ENCODE peak calls at places on chromosomes 11 and 22, in five cellular contexts. One of them, this sample, is unnamed.

GRCh38 chr11:33692013-33692504 is 8.6 kb downstream of the C11orf91 start:
- DNase-seq in neuronal stem cell: no peak
- DNase-seq in cardiac muscle cell: no peak
- DNase-seq in fibroblast of the aortic adventitia: peak
- DNase-seq in pancreas: peak
- DNase-seq in this sample: peak

GRCh38 chr22:27984001-27984695 is 65.1 kb upstream of the PITPNB start:
- DNase-seq in fibroblast of the aortic adventitia: no peak
- DNase-seq in neuronal stem cell: no peak
- DNase-seq in pancreas: no peak
- DNase-seq in cardiac muscle cell: no peak
- DNase-seq in this sample: no peak

GRCh38 chr11:118610220-118610772 is 2.9 kb downstream of the PHLDB1 start:
- DNase-seq in pancreas: no peak
- DNase-seq in cardiac muscle cell: no peak
- DNase-seq in fibroblast of the aortic adventitia: no peak
- DNase-seq in neuronal stem cell: no peak
- DNase-seq in this sample: no peak

GRCh38 chr22:20448630-20449029 is 11.0 kb upstream of the SCARF2 start:
- DNase-seq in cardiac muscle cell: no peak
- DNase-seq in pancreas: no peak
- DNase-seq in neuronal stem cell: no peak
- DNase-seq in fibroblast of the aortic adventitia: no peak
- DNase-seq in this sample: no peak

GRCh38 chr11:10032991-10033390 is 261.0 kb downstream of the SBF2 start:
- DNase-seq in pancreas: no peak
- DNase-seq in neuronal stem cell: no peak
- DNase-seq in fibroblast of the aortic adventitia: peak
- DNase-seq in cardiac muscle cell: no peak
- DNase-seq in this sample: no peak

GRCh38 chr11:108693852-108694251 is 29.0 kb downstream of the DDX10 start:
- DNase-seq in cardiac muscle cell: no peak
- DNase-seq in neuronal stem cell: no peak
- DNase-seq in pancreas: no peak
- DNase-seq in fibroblast of the aortic adventitia: peak
- DNase-seq in this sample: no peak

GRCh38 chr22:37162221-37163095 is 12.7 kb upstream of the IL2RB start:
- DNase-seq in fibroblast of the aortic adventitia: no peak
- DNase-seq in cardiac muscle cell: no peak
- DNase-seq in neuronal stem cell: no peak
- DNase-seq in pancreas: no peak
- DNase-seq in this sample: peak

GRCh38 chr11:100719362-100719761 is 32.3 kb downstream of the ARHGAP42 start:
- DNase-seq in fibroblast of the aortic adventitia: peak
- DNase-seq in neuronal stem cell: no peak
- DNase-seq in pancreas: no peak
- DNase-seq in cardiac muscle cell: peak
- DNase-seq in this sample: no peak

GRCh38 chr11:74397531-74398243 is 546 bp downstream of the PGM2L1 start:
- DNase-seq in pancreas: peak
- DNase-seq in fibroblast of the aortic adventitia: no peak
- DNase-seq in neuronal stem cell: peak
- DNase-seq in cardiac muscle cell: peak
- DNase-seq in this sample: no peak

GRCh38 chr22:50733521-50734342 is 4.3 kb upstream of the ACR start:
- DNase-seq in neuronal stem cell: no peak
- DNase-seq in cardiac muscle cell: no peak
- DNase-seq in pancreas: no peak
- DNase-seq in fibroblast of the aortic adventitia: peak
- DNase-seq in this sample: peak

GRCh38 chr11:133991101-133991500 is 34.3 kb upstream of the IGSF9B start:
- DNase-seq in cardiac muscle cell: no peak
- DNase-seq in neuronal stem cell: no peak
- DNase-seq in fibroblast of the aortic adventitia: no peak
- DNase-seq in pancreas: no peak
- DNase-seq in this sample: no peak

GRCh38 chr22:20946080-20946986 is 20.7 kb upstream of the AIFM3 start:
- DNase-seq in cardiac muscle cell: no peak
- DNase-seq in fibroblast of the aortic adventitia: peak
- DNase-seq in neuronal stem cell: no peak
- DNase-seq in pancreas: no peak
- DNase-seq in this sample: no peak

GRCh38 chr11:116373107-116373506 is 399.7 kb downstream of the BUD13 start:
- DNase-seq in neuronal stem cell: no peak
- DNase-seq in cardiac muscle cell: no peak
- DNase-seq in pancreas: no peak
- DNase-seq in fibroblast of the aortic adventitia: no peak
- DNase-seq in this sample: no peak

GRCh38 chr22:24772493-24773220 is 1.9 kb downstream of the PIWIL3 start:
- DNase-seq in pancreas: no peak
- DNase-seq in neuronal stem cell: peak
- DNase-seq in cardiac muscle cell: peak
- DNase-seq in fibroblast of the aortic adventitia: peak
- DNase-seq in this sample: no peak

GRCh38 chr22:22583030-22583429 is 24.0 kb upstream of the PRAME start:
- DNase-seq in neuronal stem cell: no peak
- DNase-seq in fibroblast of the aortic adventitia: no peak
- DNase-seq in pancreas: no peak
- DNase-seq in cardiac muscle cell: no peak
- DNase-seq in this sample: no peak

GRCh38 chr11:65279713-65280459 is 18.1 kb downstream of the POLA2 start:
- DNase-seq in fibroblast of the aortic adventitia: peak
- DNase-seq in pancreas: no peak
- DNase-seq in cardiac muscle cell: no peak
- DNase-seq in neuronal stem cell: no peak
- DNase-seq in this sample: peak

GRCh38 chr22:37802310-37803194 is 5.2 kb upstream of the GCAT start:
- DNase-seq in cardiac muscle cell: peak
- DNase-seq in pancreas: peak
- DNase-seq in fibroblast of the aortic adventitia: no peak
- DNase-seq in neuronal stem cell: peak
- DNase-seq in this sample: peak

GRCh38 chr11:74871037-74871436 is 77.9 kb downstream of the XRRA1 start:
- DNase-seq in pancreas: no peak
- DNase-seq in fibroblast of the aortic adventitia: peak
- DNase-seq in cardiac muscle cell: no peak
- DNase-seq in neuronal stem cell: no peak
- DNase-seq in this sample: no peak

GRCh38 chr22:37485006-37485713 is 1.0 kb downstream of the MFNG start:
- DNase-seq in pancreas: no peak
- DNase-seq in neuronal stem cell: no peak
- DNase-seq in fibroblast of the aortic adventitia: no peak
- DNase-seq in cardiac muscle cell: no peak
- DNase-seq in this sample: no peak

GRCh38 chr11:81707881-81708280 is 1025.8 kb downstream of the FAM181B start:
- DNase-seq in pancreas: no peak
- DNase-seq in fibroblast of the aortic adventitia: no peak
- DNase-seq in neuronal stem cell: no peak
- DNase-seq in cardiac muscle cell: no peak
- DNase-seq in this sample: no peak

GRCh38 chr22:38843716-38844660 is at the start of gene NPTXR:
- DNase-seq in fibroblast of the aortic adventitia: no peak
- DNase-seq in pancreas: peak
- DNase-seq in neuronal stem cell: peak
- DNase-seq in cardiac muscle cell: peak
- DNase-seq in this sample: peak

GRCh38 chr11:773425-773824 is 3.9 kb downstream of the GATD1 start:
- DNase-seq in pancreas: no peak
- DNase-seq in fibroblast of the aortic adventitia: no peak
- DNase-seq in cardiac muscle cell: no peak
- DNase-seq in neuronal stem cell: no peak
- DNase-seq in this sample: no peak

GRCh38 chr11:27427183-27427980 is 45.2 kb downstream of the LGR4 start:
- DNase-seq in cardiac muscle cell: no peak
- DNase-seq in pancreas: peak
- DNase-seq in neuronal stem cell: no peak
- DNase-seq in fibroblast of the aortic adventitia: peak
- DNase-seq in this sample: no peak

GRCh38 chr11:61962213-61963015 is 5.0 kb downstream of the FTH1 start:
- DNase-seq in cardiac muscle cell: no peak
- DNase-seq in neuronal stem cell: no peak
- DNase-seq in pancreas: no peak
- DNase-seq in fibroblast of the aortic adventitia: peak
- DNase-seq in this sample: no peak

GRCh38 chr11:2445948-2446551 is 1.2 kb downstream of the KCNQ1 start:
- DNase-seq in pancreas: peak
- DNase-seq in neuronal stem cell: no peak
- DNase-seq in fibroblast of the aortic adventitia: no peak
- DNase-seq in cardiac muscle cell: no peak
- DNase-seq in this sample: peak

GRCh38 chr22:35334010-35334409 is 34.3 kb downstream of the TOM1 start:
- DNase-seq in cardiac muscle cell: no peak
- DNase-seq in neuronal stem cell: no peak
- DNase-seq in fibroblast of the aortic adventitia: no peak
- DNase-seq in pancreas: no peak
- DNase-seq in this sample: no peak

GRCh38 chr11:95795627-95796308 is 5.5 kb downstream of the CEP57 start:
- DNase-seq in neuronal stem cell: no peak
- DNase-seq in pancreas: no peak
- DNase-seq in cardiac muscle cell: no peak
- DNase-seq in fibroblast of the aortic adventitia: no peak
- DNase-seq in this sample: no peak

GRCh38 chr11:46251954-46252353 is 25.5 kb upstream of the CREB3L1 start:
- DNase-seq in fibroblast of the aortic adventitia: no peak
- DNase-seq in pancreas: no peak
- DNase-seq in cardiac muscle cell: no peak
- DNase-seq in neuronal stem cell: no peak
- DNase-seq in this sample: no peak

GRCh38 chr11:65900125-65900898 is at the start of gene FOSL1:
- DNase-seq in fibroblast of the aortic adventitia: peak
- DNase-seq in neuronal stem cell: no peak
- DNase-seq in pancreas: peak
- DNase-seq in cardiac muscle cell: peak
- DNase-seq in this sample: peak

GRCh38 chr22:49199224-49199623 is 628.4 kb downstream of the BRD1 start:
- DNase-seq in fibroblast of the aortic adventitia: no peak
- DNase-seq in pancreas: no peak
- DNase-seq in neuronal stem cell: no peak
- DNase-seq in cardiac muscle cell: no peak
- DNase-seq in this sample: no peak

GRCh38 chr22:39900306-39901227 is at the start of gene GRAP2:
- DNase-seq in neuronal stem cell: no peak
- DNase-seq in fibroblast of the aortic adventitia: no peak
- DNase-seq in pancreas: no peak
- DNase-seq in cardiac muscle cell: no peak
- DNase-seq in this sample: no peak

GRCh38 chr22:39898997-39899396 is 1.9 kb upstream of the GRAP2 start:
- DNase-seq in fibroblast of the aortic adventitia: no peak
- DNase-seq in cardiac muscle cell: peak
- DNase-seq in pancreas: no peak
- DNase-seq in neuronal stem cell: no peak
- DNase-seq in this sample: no peak

GRCh38 chr22:39904864-39905263 is 4.0 kb downstream of the GRAP2 start:
- DNase-seq in neuronal stem cell: no peak
- DNase-seq in cardiac muscle cell: no peak
- DNase-seq in pancreas: no peak
- DNase-seq in fibroblast of the aortic adventitia: no peak
- DNase-seq in this sample: no peak

GRCh38 chr22:39897841-39898240 is 3.0 kb upstream of the GRAP2 start:
- DNase-seq in neuronal stem cell: no peak
- DNase-seq in cardiac muscle cell: no peak
- DNase-seq in fibroblast of the aortic adventitia: no peak
- DNase-seq in pancreas: no peak
- DNase-seq in this sample: no peak

GRCh38 chr22:39901519-39902146 is 749 bp downstream of the GRAP2 start:
- DNase-seq in fibroblast of the aortic adventitia: no peak
- DNase-seq in neuronal stem cell: no peak
- DNase-seq in pancreas: no peak
- DNase-seq in cardiac muscle cell: no peak
- DNase-seq in this sample: no peak
- H3K4me3 ChIP-seq in fibroblast of the aortic adventitia: no peak
- H3K4me3 ChIP-seq in neuronal stem cell: no peak
- H3K4me3 ChIP-seq in pancreas: no peak
- H3K4me3 ChIP-seq in cardiac muscle cell: no peak
- H3K4me3 ChIP-seq in this sample: no peak

GRCh38 chr11:3856856-3857553 is 1.5 kb downstream of the STIM1 start:
- DNase-seq in neuronal stem cell: no peak
- DNase-seq in cardiac muscle cell: no peak
- DNase-seq in fibroblast of the aortic adventitia: no peak
- DNase-seq in pancreas: no peak
- DNase-seq in this sample: no peak
- H3K4me3 ChIP-seq in neuronal stem cell: no peak
- H3K4me3 ChIP-seq in cardiac muscle cell: peak
- H3K4me3 ChIP-seq in fibroblast of the aortic adventitia: peak
- H3K4me3 ChIP-seq in pancreas: peak
- H3K4me3 ChIP-seq in this sample: peak

DNA sequence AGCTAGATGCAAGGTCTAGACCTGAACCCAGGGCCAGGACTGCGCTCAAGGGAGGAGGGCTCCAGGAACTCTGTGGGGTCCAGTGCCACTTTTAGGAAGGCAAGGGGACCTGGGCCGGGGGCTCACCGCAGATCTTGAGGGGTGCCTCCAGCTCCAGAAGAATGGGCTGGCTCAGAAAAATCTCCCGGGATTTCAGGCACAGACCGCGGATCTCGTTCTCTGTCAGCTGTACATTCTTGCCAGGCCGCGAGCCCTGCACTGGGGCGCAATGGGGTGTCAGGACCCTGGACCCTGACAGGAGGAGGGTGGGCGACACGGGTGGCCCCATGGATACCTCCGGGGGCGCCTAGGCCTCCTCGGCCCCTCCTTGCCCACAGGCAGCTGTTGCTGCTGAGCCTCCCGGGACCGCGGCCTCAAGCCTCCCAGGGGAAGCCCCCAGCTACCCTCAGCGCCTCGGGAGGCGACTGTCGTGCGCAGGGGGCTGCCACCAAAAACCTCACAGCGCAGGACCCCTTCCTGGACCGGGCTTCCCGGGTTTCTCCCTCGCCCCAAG is 640 bp downstream of the PPP1CA start:
- DNase-seq in fibroblast of the aortic adventitia: peak
- DNase-seq in pancreas: no peak
- DNase-seq in cardiac muscle cell: no peak
- DNase-seq in neuronal stem cell: no peak
- DNase-seq in this sample: no peak
- H3K4me3 ChIP-seq in fibroblast of the aortic adventitia: peak
- H3K4me3 ChIP-seq in pancreas: peak
- H3K4me3 ChIP-seq in cardiac muscle cell: peak
- H3K4me3 ChIP-seq in neuronal stem cell: peak
- H3K4me3 ChIP-seq in this sample: peak

GRCh38 chr11:128207861-128208321 is 379.5 kb downstream of the ETS1 start:
- DNase-seq in fibroblast of the aortic adventitia: peak
- DNase-seq in cardiac muscle cell: no peak
- DNase-seq in pancreas: no peak
- DNase-seq in neuronal stem cell: no peak
- DNase-seq in this sample: no peak

GRCh38 chr11:128205796-128206195 is 381.6 kb downstream of the ETS1 start:
- DNase-seq in pancreas: no peak
- DNase-seq in fibroblast of the aortic adventitia: no peak
- DNase-seq in neuronal stem cell: no peak
- DNase-seq in cardiac muscle cell: no peak
- DNase-seq in this sample: no peak

GRCh38 chr11:128204898-128205297 is 382.5 kb downstream of the ETS1 start:
- DNase-seq in cardiac muscle cell: no peak
- DNase-seq in pancreas: no peak
- DNase-seq in neuronal stem cell: no peak
- DNase-seq in fibroblast of the aortic adventitia: no peak
- DNase-seq in this sample: no peak

GRCh38 chr11:128208329-128209220 is 378.8 kb downstream of the ETS1 start:
- DNase-seq in neuronal stem cell: no peak
- DNase-seq in pancreas: peak
- DNase-seq in cardiac muscle cell: no peak
- DNase-seq in fibroblast of the aortic adventitia: peak
- DNase-seq in this sample: no peak

GRCh38 chr11:128206476-128206875 is 380.9 kb downstream of the ETS1 start:
- DNase-seq in pancreas: no peak
- DNase-seq in cardiac muscle cell: no peak
- DNase-seq in fibroblast of the aortic adventitia: no peak
- DNase-seq in neuronal stem cell: no peak
- DNase-seq in this sample: no peak
- H3K4me3 ChIP-seq in pancreas: no peak
- H3K4me3 ChIP-seq in cardiac muscle cell: no peak
- H3K4me3 ChIP-seq in fibroblast of the aortic adventitia: no peak
- H3K4me3 ChIP-seq in neuronal stem cell: no peak
- H3K4me3 ChIP-seq in this sample: no peak